ENCODE peak calls at places on chromosomes 5 and 9, in six cellular contexts. T is GM23338, R is A549, V is kidney epithelial cell, U is heart right ventricle, M is sigmoid colon. A is an unnamed sample.

GRCh38 chr5:179858241-179858585 is 404 bp downstream of the MRNIP start:
- DNase-seq in U (no peak), R (peak), T (peak), V (no peak), M (no peak), A (peak)

GRCh38 chr5:179818746-179819295 is 1.9 kb upstream of the SQSTM1 start:
- DNase-seq in U (peak), R (peak), V (peak), M (peak), T (peak), A (peak)

GRCh38 chr5:6604946-6605345 is 27.9 kb downstream of the NSUN2 start:
- DNase-seq in R (no peak), V (no peak), T (peak), M (no peak), U (no peak), A (no peak)

GRCh38 chr5:149409268-149409948 is 30.3 kb upstream of the IL17B start:
- DNase-seq in M (peak), U (no peak), T (peak), R (no peak), V (no peak), A (no peak)

GRCh38 chr9:30078195-30078594 is 2306.2 kb upstream of the ACO1 start:
- DNase-seq in M (no peak), U (no peak), R (no peak), V (no peak), T (no peak), A (no peak)

GRCh38 chr5:4083591-4084337 is 488.1 kb downstream of the IRX1 start:
- DNase-seq in R (no peak), U (no peak), V (no peak), T (no peak), M (no peak), A (no peak)

GRCh38 chr5:22431406-22431805 is 421.7 kb downstream of the CDH12 start:
- DNase-seq in M (no peak), V (no peak), U (no peak), T (no peak), R (no peak), A (no peak)

GRCh38 chr5:68499952-68500351 is 284.4 kb downstream of the PIK3R1 start:
- DNase-seq in U (no peak), T (no peak), M (no peak), V (no peak), R (no peak), A (no peak)

GRCh38 chr5:122896598-122897282 is 51.3 kb downstream of the SNX24 start:
- DNase-seq in V (no peak), T (peak), R (no peak), U (no peak), M (no peak), A (no peak)

GRCh38 chr5:130992095-130992494 is 173.0 kb downstream of the HINT1 start:
- DNase-seq in T (no peak), M (no peak), R (no peak), U (no peak), V (no peak), A (no peak)

GRCh38 chr9:77735515-77735914 is 87.4 kb upstream of the GNA14 start:
- DNase-seq in T (no peak), R (no peak), V (no peak), M (no peak), U (peak), A (no peak)

GRCh38 chr5:23631283-23632045 is 124.1 kb downstream of the PRDM9 start:
- DNase-seq in U (no peak), M (no peak), T (no peak), R (peak), V (peak), A (peak)

GRCh38 chr5:88660947-88661869 is 221.8 kb downstream of the MEF2C start:
- DNase-seq in M (peak), V (peak), U (no peak), R (peak), T (peak), A (peak)

GRCh38 chr5:96432245-96433065 is 593 bp downstream of the PCSK1 start:
- DNase-seq in T (peak), U (no peak), V (no peak), M (no peak), R (no peak), A (no peak)

GRCh38 chr5:1793301-1793740 is 6.3 kb downstream of the MRPL36 start:
- DNase-seq in M (peak), U (no peak), T (no peak), V (no peak), R (no peak), A (no peak)

GRCh38 chr5:77995793-77996409 is 219.8 kb upstream of the TBCA start:
- DNase-seq in T (no peak), V (no peak), M (no peak), U (no peak), R (no peak), A (no peak)

GRCh38 chr5:153159611-153160010 is 330.9 kb upstream of the GRIA1 start:
- DNase-seq in U (no peak), R (no peak), T (no peak), M (no peak), V (no peak), A (no peak)

GRCh38 chr9:99430301-99430700 is 208.2 kb downstream of the SEC61B start:
- DNase-seq in V (no peak), R (no peak), M (no peak), U (no peak), T (no peak), A (no peak)

GRCh38 chr9:27590636-27591035 is 17.4 kb upstream of the C9orf72 start:
- DNase-seq in U (no peak), M (no peak), T (no peak), R (no peak), V (no peak), A (no peak)

GRCh38 chr9:128365525-128365924 is 5.6 kb upstream of the URM1 start:
- DNase-seq in U (no peak), T (no peak), R (no peak), V (no peak), M (no peak), A (no peak)

GRCh38 chr5:10538103-10538788 is 25.6 kb upstream of the ANKRD33B start:
- DNase-seq in U (no peak), T (no peak), R (no peak), V (no peak), M (peak), A (no peak)

GRCh38 chr5:85784746-85785145 is 833.0 kb upstream of the COX7C start:
- DNase-seq in M (no peak), R (no peak), V (no peak), T (no peak), U (no peak), A (no peak)

GRCh38 chr9:70641631-70642030 is 227.2 kb upstream of the KLF9 start:
- DNase-seq in U (no peak), T (peak), V (no peak), M (no peak), R (no peak), A (no peak)

GRCh38 chr5:38467353-38468040 is 88.9 kb downstream of the LIFR start:
- DNase-seq in M (peak), T (no peak), U (peak), R (no peak), V (no peak), A (no peak)

GRCh38 chr9:132190966-132191365 is 29.1 kb downstream of the NTNG2 start:
- DNase-seq in T (no peak), R (no peak), V (no peak), U (no peak), M (no peak), A (no peak)

GRCh38 chr5:150486402-150487198 is 21.3 kb upstream of the NDST1 start:
- DNase-seq in U (peak), R (peak), T (peak), M (no peak), V (no peak), A (peak)

GRCh38 chr9:137163805-137164204 is 6.0 kb downstream of the LRRC26 start:
- DNase-seq in U (no peak), R (no peak), T (no peak), V (no peak), M (no peak), A (no peak)

GRCh38 chr5:133611357-133612020 is 852 bp downstream of the FSTL4 start:
- DNase-seq in R (peak), U (no peak), T (peak), V (no peak), M (no peak), A (no peak)

GRCh38 chr5:175471628-175472027 is 6.7 kb upstream of the SFXN1 start:
- DNase-seq in U (no peak), M (no peak), R (no peak), T (no peak), V (no peak), A (no peak)

GRCh38 chr5:109191153-109191558 is 218.6 kb downstream of the PJA2 start:
- DNase-seq in U (no peak), M (no peak), T (no peak), V (no peak), R (no peak), A (peak)

GRCh38 chr9:81687521-81688261 is 1.7 kb downstream of the TLE1 start:
- DNase-seq in V (no peak), U (peak), T (peak), R (peak), M (peak), A (peak)

GRCh38 chr5:106399381-106399780 is 1271.4 kb downstream of the EFNA5 start:
- DNase-seq in R (no peak), V (peak), T (no peak), M (no peak), U (no peak), A (no peak)

GRCh38 chr9:72665421-72665820 is 144.0 kb downstream of the TMC1 start:
- DNase-seq in R (no peak), T (no peak), U (no peak), V (peak), M (no peak), A (no peak)

GRCh38 chr9:14107495-14107894 is 206.4 kb downstream of the NFIB start:
- DNase-seq in M (no peak), R (no peak), T (no peak), V (no peak), U (no peak), A (no peak)

GRCh38 chr5:67677422-67677970 is 480.9 kb upstream of the CD180 start:
- DNase-seq in V (no peak), T (peak), U (no peak), R (no peak), M (no peak), A (peak)

GRCh38 chr5:54094706-54095105 is 215.7 kb downstream of the ARL15 start:
- DNase-seq in V (no peak), T (no peak), R (no peak), M (no peak), U (no peak), A (no peak)

GRCh38 chr5:126867237-126867636 is 90.3 kb downstream of the LMNB1 start:
- DNase-seq in T (no peak), R (no peak), M (no peak), U (peak), V (no peak), A (no peak)

GRCh38 chr5:171999877-172000276 is 6.6 kb downstream of the FBXW11 start:
- DNase-seq in M (no peak), U (no peak), T (peak), V (no peak), R (no peak), A (no peak)

GRCh38 chr9:83013261-83013610 is 49.7 kb downstream of the RASEF start:
- DNase-seq in M (no peak), V (no peak), U (no peak), R (peak), T (peak), A (no peak)

GRCh38 chr9:21413089-21414023 is 4.4 kb downstream of the IFNA8 start:
- DNase-seq in T (peak), R (no peak), M (no peak), U (no peak), V (no peak), A (no peak)
- TF ChIP-seq CTCF in T (peak), R (no peak), M (no peak), U (peak), V (no peak), A (peak)

GRCh38 chr9:124776952-124777645 is at the start of gene OLFML2A:
- DNase-seq in R (peak), V (no peak), M (peak), T (peak), U (peak), A (peak)
- TF ChIP-seq CTCF in R (peak), V (peak), M (no peak), T (peak), U (peak), A (peak)

GRCh38 chr9:134664446-134664845 is 22.8 kb downstream of the COL5A1 start:
- DNase-seq in T (no peak), R (no peak), V (no peak), M (peak), U (no peak), A (no peak)
- TF ChIP-seq CTCF in T (no peak), R (no peak), V (no peak), M (no peak), U (no peak), A (no peak)

GRCh38 chr5:169904568-169904967 is 75.7 kb downstream of the INSYN2B start:
- DNase-seq in U (no peak), V (no peak), M (no peak), R (no peak), T (no peak), A (no peak)
- TF ChIP-seq CTCF in U (no peak), V (no peak), M (no peak), R (no peak), T (no peak), A (no peak)

GRCh38 chr9:121449786-121450185 is 49.9 kb downstream of the GGTA1 start:
- DNase-seq in V (no peak), T (no peak), R (no peak), M (no peak), U (no peak), A (no peak)

GRCh38 chr9:121447341-121447834 is 52.3 kb downstream of the GGTA1 start:
- DNase-seq in M (no peak), R (no peak), T (no peak), U (no peak), V (peak), A (no peak)

GRCh38 chr9:121441163-121441562 is 58.5 kb downstream of the GGTA1 start:
- DNase-seq in T (no peak), R (no peak), U (no peak), M (no peak), V (no peak), A (no peak)

GRCh38 chr9:121450241-121450640 is 49.4 kb downstream of the GGTA1 start:
- DNase-seq in U (no peak), V (no peak), T (no peak), R (no peak), M (no peak), A (no peak)

DNA sequence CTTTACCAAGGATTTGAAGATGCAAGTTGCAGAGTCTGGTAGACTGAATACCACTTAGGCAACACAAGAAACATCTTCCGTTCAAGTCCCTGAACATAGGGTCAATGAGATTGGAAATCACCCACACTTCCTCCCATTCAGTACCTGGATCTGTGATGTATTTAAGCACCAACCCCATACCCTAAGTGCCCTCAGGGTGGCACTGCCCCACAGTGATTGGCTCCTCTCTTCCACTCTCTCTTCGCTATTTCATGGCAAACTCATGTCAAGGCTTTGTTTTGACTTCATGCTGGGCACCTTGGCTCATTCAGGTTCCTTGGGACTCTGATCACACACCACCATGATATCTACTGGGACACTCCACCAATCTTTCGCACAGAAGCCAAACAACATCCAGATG is 53.7 kb downstream of the GGTA1 start:
- DNase-seq in R (no peak), T (peak), V (no peak), U (no peak), M (no peak), A (no peak)
- TF ChIP-seq CTCF in R (peak), T (peak), V (peak), U (peak), M (no peak), A (no peak)

GRCh38 chr5:52799983-52800393 is 12.3 kb downstream of the ITGA1 start:
- DNase-seq in U (peak), R (peak), T (peak), M (peak), V (peak), A (peak)
- TF ChIP-seq CTCF in U (no peak), R (no peak), T (no peak), M (no peak), V (no peak), A (no peak)

DNA sequence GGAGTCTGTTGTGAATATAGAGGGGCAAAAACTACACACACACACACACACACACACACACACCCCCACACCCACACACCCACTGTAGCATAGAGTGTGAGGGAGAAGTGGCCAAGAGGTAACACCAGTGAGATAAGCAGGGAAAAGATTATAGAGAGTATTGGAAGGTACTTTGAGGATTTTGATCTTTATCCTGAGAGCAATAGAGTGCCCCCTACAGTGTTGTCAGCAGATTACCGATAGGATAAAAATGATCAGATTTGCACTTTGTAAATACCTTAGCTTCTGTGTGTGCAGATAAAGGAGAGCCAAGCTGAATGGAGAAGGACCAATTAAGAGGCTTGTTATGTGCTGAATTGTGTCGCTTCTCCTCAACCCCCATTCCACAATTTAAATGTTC is 32.3 kb downstream of the ERCC6L2 start:
- DNase-seq in M (no peak), V (no peak), U (no peak), T (peak), R (no peak), A (no peak)
- TF ChIP-seq CTCF in M (no peak), V (peak), U (no peak), T (peak), R (peak), A (no peak)